ENCODE peak calls at places on chromosome 10, in five cellular contexts. P is H54, G is heart left ventricle, T is testis, A is GM12892. M is an unnamed sample.

GRCh38 chr10:118900617-118901016 is 128.9 kb upstream of the NANOS1 start:
- DNase-seq in T (no peak), P (no peak), G (no peak), A (no peak), M (no peak)

GRCh38 chr10:28925154-28925663 is 247.9 kb downstream of the BAMBI start:
- DNase-seq in G (no peak), P (no peak), T (no peak), A (no peak), M (no peak)

GRCh38 chr10:120475844-120476791 is 19.1 kb downstream of the PLPP4 start:
- DNase-seq in T (no peak), A (no peak), G (no peak), P (no peak), M (no peak)

GRCh38 chr10:6072215-6072941 is 10.2 kb upstream of the IL2RA start:
- DNase-seq in T (no peak), P (no peak), A (no peak), G (no peak), M (no peak)

GRCh38 chr10:100744980-100745881 is at the start of gene PAX2:
- DNase-seq in P (no peak), A (no peak), G (no peak), T (no peak), M (no peak)

GRCh38 chr10:126098216-126098561 is 201.8 kb downstream of the FANK1 start:
- DNase-seq in T (no peak), P (no peak), G (no peak), A (no peak), M (no peak)

GRCh38 chr10:93334901-93335312 is 147.2 kb downstream of the MYOF start:
- DNase-seq in P (no peak), T (no peak), G (no peak), A (no peak), M (no peak)

GRCh38 chr10:73910401-73910763 is 550 bp upstream of the PLAU start:
- DNase-seq in G (no peak), T (no peak), A (no peak), P (no peak), M (no peak)

GRCh38 chr10:82505009-82505408 is 630.0 kb downstream of the NRG3 start:
- DNase-seq in P (no peak), G (no peak), A (no peak), T (no peak), M (no peak)

GRCh38 chr10:29257106-29257783 is 31.6 kb upstream of the LYZL1 start:
- DNase-seq in A (no peak), T (peak), G (no peak), P (no peak), M (no peak)

GRCh38 chr10:71706216-71707121 is 13.1 kb downstream of the C10orf105 start:
- DNase-seq in A (no peak), T (no peak), P (no peak), G (no peak), M (no peak)

GRCh38 chr10:44715081-44715480 is 196.1 kb upstream of the TMEM72 start:
- DNase-seq in G (no peak), P (no peak), T (no peak), A (no peak), M (no peak)

GRCh38 chr10:19719320-19719719 is 96.9 kb upstream of the PLXDC2 start:
- DNase-seq in G (no peak), A (no peak), T (no peak), P (no peak), M (no peak)

GRCh38 chr10:85400981-85401695 is 965.5 kb downstream of the GRID1 start:
- DNase-seq in P (no peak), G (no peak), A (no peak), T (no peak), M (no peak)

GRCh38 chr10:68043030-68043429 is 32.1 kb downstream of the HERC4 start:
- DNase-seq in T (no peak), P (peak), A (no peak), G (no peak), M (no peak)

GRCh38 chr10:36534471-36535002 is 590.9 kb upstream of the ANKRD30A start:
- DNase-seq in P (peak), A (no peak), G (no peak), T (no peak), M (no peak)

GRCh38 chr10:82969405-82969804 is 1094.4 kb downstream of the NRG3 start:
- DNase-seq in G (no peak), T (no peak), P (no peak), A (no peak), M (peak)

GRCh38 chr10:117139581-117140524 is 1.8 kb upstream of the VAX1 start:
- DNase-seq in A (no peak), G (no peak), P (no peak), T (no peak), M (no peak)

GRCh38 chr10:16984242-16984641 is 145.4 kb downstream of the CUBN start:
- DNase-seq in P (no peak), G (no peak), T (no peak), A (no peak), M (no peak)

GRCh38 chr10:1461016-1461415 is 276.3 kb downstream of the ADARB2 start:
- DNase-seq in A (no peak), P (no peak), T (no peak), G (no peak), M (no peak)

GRCh38 chr10:78893217-78893616 is 175.5 kb upstream of the ZMIZ1 start:
- DNase-seq in T (no peak), A (no peak), P (no peak), G (no peak), M (no peak)

GRCh38 chr10:70093335-70093944 is 39.2 kb downstream of the AIFM2 start:
- DNase-seq in T (no peak), G (no peak), P (no peak), A (no peak), M (no peak)

GRCh38 chr10:92575961-92576360 is 2.1 kb upstream of the IDE start:
- DNase-seq in P (no peak), G (no peak), T (no peak), A (no peak), M (no peak)

GRCh38 chr10:61897671-61898434 is 3.6 kb upstream of the ARID5B start:
- DNase-seq in P (no peak), G (no peak), A (no peak), T (peak), M (peak)

GRCh38 chr10:88198023-88198422 is 334.6 kb downstream of the PTEN start:
- DNase-seq in T (no peak), A (no peak), G (no peak), P (no peak), M (no peak)

GRCh38 chr10:59907537-59907917 is 1.2 kb upstream of the CCDC6 start:
- DNase-seq in T (no peak), G (no peak), P (no peak), A (no peak), M (peak)

GRCh38 chr10:59905735-59906416 is 480 bp downstream of the CCDC6 start:
- DNase-seq in A (no peak), G (peak), P (no peak), T (no peak), M (peak)

GRCh38 chr10:59908808-59909143 is 2.4 kb upstream of the CCDC6 start:
- DNase-seq in P (no peak), G (no peak), A (no peak), T (no peak), M (no peak)

GRCh38 chr10:59906417-59907202 is at the start of gene CCDC6:
- DNase-seq in P (peak), G (peak), A (peak), T (peak), M (peak)

GRCh38 chr10:59907918-59908807 is 1.8 kb upstream of the CCDC6 start:
- DNase-seq in A (no peak), G (no peak), T (peak), P (peak), M (peak)
- TF ChIP-seq POLR2A in A (peak), G (peak), T (no peak), P (no peak), M (peak)

GRCh38 chr10:114326794-114327193 is 77.5 kb downstream of the AFAP1L2 start:
- DNase-seq in T (no peak), G (no peak), P (no peak), A (no peak), M (no peak)
- TF ChIP-seq POLR2A in T (no peak), G (no peak), P (no peak), A (no peak), M (no peak)

GRCh38 chr10:102119417-102120141 is 589 bp downstream of the LDB1 start:
- DNase-seq in G (no peak), T (peak), A (peak), P (peak), M (peak)

GRCh38 chr10:102115775-102116174 is 4.4 kb downstream of the LDB1 start:
- DNase-seq in A (no peak), P (no peak), G (no peak), T (no peak), M (no peak)

GRCh38 chr10:102114861-102115618 is 5.1 kb downstream of the LDB1 start:
- DNase-seq in A (peak), T (peak), P (peak), G (peak), M (peak)

GRCh38 chr10:102118867-102119266 is 1.3 kb downstream of the LDB1 start:
- DNase-seq in A (no peak), T (peak), P (no peak), G (no peak), M (no peak)

DNA sequence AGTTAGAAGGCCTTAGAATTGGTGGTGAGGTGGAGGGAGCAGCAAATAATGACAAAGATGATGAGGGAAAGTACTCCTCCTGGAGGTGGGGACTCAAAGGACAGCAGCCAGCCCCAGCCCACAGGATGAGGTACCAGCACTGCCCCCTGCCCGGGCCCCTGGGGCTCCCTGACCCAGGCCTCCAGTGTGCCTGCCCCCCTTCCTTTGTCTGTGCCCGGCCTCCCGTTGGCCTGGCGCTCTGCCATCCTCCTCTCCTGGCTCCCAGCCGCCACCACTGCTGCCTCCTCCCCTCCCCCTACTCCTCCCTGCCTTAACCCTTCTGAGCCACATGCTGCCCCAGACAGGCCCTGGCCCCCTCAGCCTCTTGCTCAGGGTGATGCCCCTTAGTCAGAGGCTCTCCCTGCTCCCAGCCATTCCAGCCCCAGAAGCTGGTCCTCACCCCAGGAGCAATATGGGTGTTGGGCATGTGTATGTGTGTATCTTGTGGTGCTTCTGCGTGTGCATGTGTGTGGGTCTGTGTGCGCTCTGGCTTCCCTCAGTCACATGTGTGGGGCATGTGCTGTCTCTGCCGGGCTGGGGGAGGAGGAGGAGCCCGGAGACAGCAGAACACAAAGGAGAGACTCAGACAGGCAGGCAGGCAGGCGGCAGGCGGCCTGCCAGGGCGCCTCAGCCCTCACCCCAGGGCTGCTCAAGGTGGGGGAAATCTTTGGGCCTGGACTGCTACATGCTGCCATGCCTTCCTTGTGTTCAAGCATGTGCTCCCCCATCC is 2.6 kb downstream of the LDB1 start:
- DNase-seq in G (peak), A (no peak), T (peak), P (no peak), M (peak)
- TF ChIP-seq POLR2A in G (no peak), A (no peak), T (no peak), P (no peak), M (peak)

DNA sequence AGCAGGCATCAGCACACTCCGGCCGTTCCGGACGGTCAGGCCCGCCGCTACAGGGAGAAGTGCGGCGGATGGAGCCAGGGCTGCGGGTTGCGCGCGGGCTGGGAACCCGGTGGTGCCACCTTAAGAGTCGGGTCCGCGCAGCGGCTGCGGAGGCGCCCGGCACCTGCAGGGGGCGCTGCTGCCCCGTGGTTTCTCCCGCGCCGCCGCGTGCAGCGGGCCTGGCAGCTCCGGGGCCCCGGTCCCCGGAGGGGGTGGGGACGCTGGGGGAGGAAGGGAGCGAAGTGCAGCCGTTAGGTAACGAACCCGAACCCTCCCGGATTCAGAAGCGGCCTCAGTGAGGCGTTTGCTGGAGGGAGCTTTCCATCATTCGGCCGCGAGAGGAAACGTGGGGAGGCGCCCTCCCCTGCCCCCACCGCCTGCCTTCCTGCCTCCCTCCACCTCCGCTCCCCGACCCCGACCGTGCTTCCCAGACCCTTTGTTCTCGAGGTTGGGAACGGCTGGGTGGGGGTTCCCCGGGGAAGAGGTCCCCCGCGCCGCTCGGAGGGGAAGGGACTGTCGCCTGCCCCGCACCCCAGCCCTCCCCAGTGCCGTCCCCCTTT is 29.7 kb downstream of the SKIDA1 start:
- DNase-seq in T (peak), G (peak), P (peak), A (peak), M (peak)
- TF ChIP-seq POLR2A in T (no peak), G (no peak), P (peak), A (peak), M (no peak)

DNA sequence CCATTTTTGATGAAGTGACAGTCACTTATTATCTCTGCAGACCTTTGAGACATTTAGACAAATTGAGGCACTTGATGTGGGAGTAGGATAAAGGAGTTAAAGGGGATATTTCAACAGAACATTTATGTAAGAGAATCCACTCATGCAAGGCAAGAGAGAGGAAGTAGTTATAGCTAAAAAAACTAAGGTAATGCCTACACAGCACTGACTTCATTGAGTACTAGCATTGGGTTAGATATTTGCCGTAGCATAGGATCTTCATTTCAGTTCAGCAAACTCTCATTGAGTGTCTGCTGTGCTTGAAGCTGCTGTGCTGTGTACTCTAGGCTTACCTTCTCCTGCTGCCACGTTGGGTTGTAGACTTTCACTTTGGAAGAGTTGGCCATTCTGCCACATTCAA is 10.5 kb upstream of the ENTPD1 start:
- DNase-seq in P (no peak), G (no peak), A (no peak), T (no peak), M (no peak)
- TF ChIP-seq POLR2A in P (no peak), G (no peak), A (no peak), T (no peak), M (no peak)

DNA sequence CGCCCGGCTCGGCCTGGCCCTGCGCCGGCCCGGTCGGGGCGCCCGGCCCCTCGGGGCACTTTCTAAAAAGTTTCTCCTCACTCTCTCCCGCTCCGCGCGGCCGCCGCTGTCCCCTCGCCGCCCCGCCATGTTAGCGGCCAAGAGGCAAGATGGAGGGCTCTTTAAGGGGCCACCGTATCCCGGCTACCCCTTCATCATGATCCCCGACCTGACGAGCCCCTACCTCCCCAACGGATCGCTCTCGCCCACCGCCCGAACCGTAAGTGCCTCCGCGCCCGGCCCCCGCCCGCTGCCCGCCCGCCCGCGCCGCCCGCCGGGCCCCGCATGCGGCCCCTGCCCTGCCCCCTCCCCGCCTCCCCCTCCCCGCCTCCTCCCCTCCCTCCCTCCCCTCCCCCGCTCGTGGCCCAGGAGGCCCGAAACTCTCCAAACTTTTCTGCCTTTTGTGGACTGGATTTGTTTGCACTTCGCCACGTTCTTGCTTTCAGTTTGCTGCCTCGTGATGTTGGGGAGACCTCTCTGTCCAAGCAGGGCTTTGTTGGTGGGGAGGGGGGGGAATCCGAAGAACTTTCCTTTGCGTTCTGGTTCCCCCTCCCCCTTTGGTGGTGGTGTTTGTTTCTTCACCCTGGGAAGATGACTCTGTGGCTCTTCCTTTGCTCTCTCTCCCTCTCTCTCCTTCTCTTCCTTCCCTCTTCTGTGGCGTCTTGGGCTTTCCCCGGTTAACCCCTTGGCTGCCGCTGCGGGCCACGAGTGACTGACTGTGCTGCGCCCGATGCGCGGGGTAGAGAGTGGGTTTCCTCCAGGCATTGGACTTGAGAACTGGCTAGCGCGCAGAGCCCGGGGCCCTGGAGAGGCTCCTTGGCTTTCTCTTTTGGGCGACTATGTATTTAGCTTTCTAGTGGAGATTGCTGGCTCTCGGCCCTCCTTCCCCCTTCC is 1.6 kb downstream of the TCF7L2 start:
- DNase-seq in G (peak), T (peak), P (peak), A (no peak), M (peak)
- TF ChIP-seq POLR2A in G (no peak), T (no peak), P (peak), A (no peak), M (no peak)

DNA sequence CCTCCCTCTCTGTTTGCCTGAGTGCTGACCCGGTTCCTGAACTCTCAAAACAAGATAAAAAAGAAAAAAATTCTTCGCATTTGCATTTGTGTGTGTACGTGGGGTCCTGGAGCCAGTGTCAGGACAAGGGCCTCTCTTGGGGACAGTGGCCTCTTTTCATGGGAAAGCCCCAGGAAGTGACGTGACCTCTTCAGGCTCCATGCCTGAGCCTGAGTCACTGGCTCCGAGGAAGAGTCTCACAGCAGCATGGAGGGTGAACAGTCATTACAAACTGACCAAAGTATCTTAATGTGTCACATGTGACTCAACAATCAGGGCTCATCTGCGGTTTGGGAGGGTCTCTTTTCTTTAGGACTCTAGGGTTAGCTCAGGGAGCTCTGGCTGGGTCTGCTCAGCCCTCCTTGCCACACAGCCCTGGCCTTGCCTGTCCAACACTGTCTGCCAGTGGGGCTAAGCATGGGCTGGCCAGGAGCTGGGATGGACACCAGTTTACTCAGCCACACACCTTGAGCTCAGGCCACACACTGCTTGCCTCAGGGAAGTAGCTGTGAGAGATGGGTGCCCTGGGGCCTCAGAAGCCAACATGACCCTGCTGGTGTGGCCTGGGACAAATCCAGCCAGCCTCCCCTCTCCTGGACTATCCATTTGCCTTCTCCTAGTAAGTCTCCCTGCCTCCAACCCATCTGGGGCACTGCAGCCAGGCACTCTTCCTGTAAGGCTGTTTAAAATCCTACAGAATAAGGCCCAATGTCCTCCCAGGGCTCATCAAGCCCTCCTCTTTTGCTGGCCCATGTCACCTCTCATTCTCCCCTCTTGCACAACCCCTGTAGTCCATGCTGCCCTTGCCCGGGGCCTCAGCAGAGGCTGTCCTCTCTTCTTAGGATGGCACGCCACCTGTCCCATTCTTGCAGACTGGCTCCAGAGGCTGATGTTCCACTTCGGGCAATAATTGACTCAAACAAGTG is 10.5 kb downstream of the TMEM273 start:
- DNase-seq in T (no peak), G (peak), P (peak), A (peak), M (no peak)
- TF ChIP-seq POLR2A in T (no peak), G (no peak), P (peak), A (peak), M (no peak)